ENCODE peak calls at places on chromosomes 4 and X, in four cellular contexts. Z is IMR-90, Y is mesendoderm, H is mesenchymal stem cell. N is an unnamed sample.

GRCh38 chrX:71160475-71160874 is 15.8 kb downstream of the NLGN3 start:
- DNase-seq in H (no peak), Y (no peak), Z (no peak), N (no peak)

GRCh38 chr4:2761035-2761923 is 5.1 kb upstream of the TNIP2 start:
- DNase-seq in H (peak), Z (no peak), Y (peak), N (peak)

GRCh38 chr4:146243141-146243882 is 29.0 kb downstream of the REELD1 start:
- DNase-seq in H (no peak), Z (peak), Y (peak), N (peak)

GRCh38 chr4:43990968-43991367 is 457.6 kb downstream of the KCTD8 start:
- DNase-seq in Y (peak), H (peak), Z (no peak), N (no peak)

GRCh38 chr4:168585168-168586091 is 88.6 kb downstream of the PALLD start:
- DNase-seq in H (peak), Z (peak), Y (peak), N (peak)

GRCh38 chrX:133781174-133781573 is 204.2 kb downstream of the GPC3 start:
- DNase-seq in H (peak), Z (no peak), Y (no peak), N (no peak)

GRCh38 chrX:23341452-23341851 is 6.8 kb downstream of the PTCHD1 start:
- DNase-seq in H (no peak), Z (no peak), Y (peak), N (peak)

GRCh38 chr4:102321260-102321991 is 23.9 kb downstream of the SLC39A8 start:
- DNase-seq in Y (peak), H (no peak), Z (no peak), N (peak)

GRCh38 chr4:186957952-186958555 is 234.4 kb upstream of the FAT1 start:
- DNase-seq in Z (peak), H (no peak), Y (no peak), N (no peak)

GRCh38 chrX:134469481-134469880 is 9.5 kb downstream of the HPRT1 start:
- DNase-seq in Y (no peak), Z (peak), H (peak), N (no peak)

GRCh38 chr4:167100120-167100519 is 134.2 kb downstream of the SPOCK3 start:
- DNase-seq in Y (peak), Z (no peak), H (peak), N (no peak)

GRCh38 chrX:129606918-129607317 is 47.8 kb downstream of the APLN start:
- DNase-seq in Y (peak), Z (peak), H (peak), N (no peak)

GRCh38 chrX:113906168-113906567 is 677.7 kb upstream of the HTR2C start:
- DNase-seq in Y (no peak), Z (no peak), H (peak), N (no peak)

GRCh38 chr4:17647927-17648326 is 33.5 kb downstream of the MED28 start:
- DNase-seq in Y (peak), Z (no peak), H (no peak), N (no peak)

GRCh38 chrX:129793604-129794191 is 13.9 kb downstream of the SASH3 start:
- DNase-seq in Z (no peak), H (no peak), Y (no peak), N (no peak)

GRCh38 chr4:184746532-184746870 is 12.6 kb upstream of the CENPU start:
- DNase-seq in H (peak), Z (peak), Y (peak), N (no peak)

GRCh38 chr4:33381806-33382205 is 2661.6 kb downstream of the PCDH7 start:
- DNase-seq in Z (no peak), Y (no peak), H (no peak), N (no peak)

GRCh38 chrX:41382699-41383645 is 49.0 kb downstream of the DDX3X start:
- DNase-seq in Z (peak), H (peak), Y (peak), N (no peak)

GRCh38 chr4:147195386-147195785 is 249.7 kb upstream of the TTC29 start:
- DNase-seq in H (no peak), Z (peak), Y (no peak), N (no peak)

GRCh38 chrX:150200820-150201287 is 162.3 kb upstream of the MAMLD1 start:
- DNase-seq in H (peak), Z (peak), Y (peak), N (no peak)

GRCh38 chr4:188139671-188140070 is 430 bp downstream of the TRIML1 start:
- DNase-seq in Y (no peak), H (no peak), Z (no peak), N (no peak)

GRCh38 chrX:131778269-131779218 is 234.7 kb downstream of the OR13H1 start:
- DNase-seq in H (no peak), Y (peak), Z (peak), N (no peak)

GRCh38 chrX:22629105-22629725 is 356.5 kb downstream of the CBLL2 start:
- DNase-seq in Z (peak), Y (no peak), H (peak), N (no peak)

GRCh38 chr4:113050361-113050760 is 908 bp downstream of the ANK2 start:
- DNase-seq in H (no peak), Z (no peak), Y (peak), N (no peak)

GRCh38 chr4:184247421-184247820 is 29.7 kb upstream of the ENPP6 start:
- DNase-seq in Y (no peak), H (no peak), Z (no peak), N (no peak)

GRCh38 chrX:109472939-109473713 is 8.8 kb downstream of the GUCY2F start:
- DNase-seq in Z (peak), H (no peak), Y (peak), N (peak)

GRCh38 chr4:55444822-55445221 is 49.1 kb downstream of the TMEM165 start:
- DNase-seq in Z (peak), Y (peak), H (peak), N (no peak)

GRCh38 chr4:154039435-154040061 is 250.7 kb upstream of the SFRP2 start:
- DNase-seq in Z (no peak), Y (no peak), H (no peak), N (no peak)

GRCh38 chr4:41057456-41057855 is 156.9 kb downstream of the APBB2 start:
- DNase-seq in Y (no peak), Z (peak), H (peak), N (no peak)

GRCh38 chr4:101157415-101158135 is 189.8 kb downstream of the PPP3CA start:
- DNase-seq in Y (no peak), H (peak), Z (peak), N (no peak)

GRCh38 chr4:95549246-95550138 is 719 bp upstream of the UNC5C start:
- DNase-seq in Y (peak), Z (peak), H (peak), N (peak)

GRCh38 chrX:72208126-72208525 is 26.6 kb downstream of the PIN4 start:
- DNase-seq in Z (peak), H (no peak), Y (no peak), N (no peak)

GRCh38 chrX:45807572-45808425 is 607.1 kb upstream of the DIPK2B start:
- DNase-seq in Z (peak), H (peak), Y (peak), N (no peak)

GRCh38 chr4:102815981-102816380 is 11.4 kb downstream of the UBE2D3 start:
- DNase-seq in Z (peak), Y (peak), H (peak), N (no peak)

GRCh38 chr4:1766336-1767057 is 26.6 kb upstream of the FGFR3 start:
- DNase-seq in Y (peak), Z (no peak), H (no peak), N (peak)

GRCh38 chr4:127936974-127937373 is 28.0 kb downstream of the MFSD8 start:
- DNase-seq in Y (no peak), H (peak), Z (peak), N (no peak)

GRCh38 chr4:17490575-17491059 is 21.3 kb downstream of the QDPR start:
- DNase-seq in Y (peak), H (no peak), Z (no peak), N (no peak)

DNA sequence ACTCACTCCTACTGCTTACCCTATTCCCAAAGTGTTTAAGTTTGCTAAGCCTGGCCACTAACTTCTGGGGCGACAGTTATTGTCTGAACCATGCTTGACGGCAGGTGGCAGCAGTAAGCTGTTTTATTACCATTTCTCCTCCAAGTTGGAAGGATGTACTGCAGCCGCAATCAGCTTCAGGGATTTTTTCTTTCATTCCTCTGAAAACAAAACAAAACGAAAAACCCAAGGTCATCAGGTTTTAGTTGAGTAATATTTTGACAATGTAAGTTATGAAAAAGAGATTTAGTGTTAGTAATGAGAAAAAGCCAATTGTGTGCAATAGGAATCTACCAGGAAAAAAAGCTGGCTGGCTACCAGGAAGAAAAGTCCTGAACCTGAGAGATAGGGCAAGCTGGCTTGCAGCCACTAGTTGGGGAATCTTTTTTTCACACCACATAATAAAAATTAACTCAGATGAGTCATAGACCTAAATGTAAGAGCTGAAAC is 13.2 kb upstream of the RAB9B start:
- DNase-seq in Y (peak), H (peak), Z (peak), N (peak)
- H2BK5ac ChIP-seq in Y (no peak), H (no peak), Z (no peak), N (no peak)

GRCh38 chr4:61202100-61202637 is 2.0 kb downstream of the ADGRL3 start:
- DNase-seq in Y (peak), H (no peak), Z (no peak), N (no peak)

GRCh38 chr4:61199869-61200194 is 294 bp upstream of the ADGRL3 start:
- DNase-seq in H (no peak), Z (no peak), Y (no peak), N (no peak)

GRCh38 chr4:61200991-61201526 is 933 bp downstream of the ADGRL3 start:
- DNase-seq in Z (no peak), Y (peak), H (peak), N (peak)

GRCh38 chr4:61201562-61202099 is 1.5 kb downstream of the ADGRL3 start:
- DNase-seq in H (peak), Y (peak), Z (no peak), N (no peak)

GRCh38 chr4:61200195-61200990 is at the start of gene ADGRL3:
- DNase-seq in Y (peak), H (peak), Z (peak), N (peak)
- H2BK5ac ChIP-seq in Y (no peak), H (no peak), Z (no peak), N (no peak)

GRCh38 chr4:38160487-38161207 is 200.4 kb downstream of the PTTG2 start:
- DNase-seq in Z (peak), H (peak), Y (peak), N (no peak)
- H2BK5ac ChIP-seq in Z (peak), H (peak), Y (no peak), N (no peak)

GRCh38 chr4:6692379-6692778 is 1.3 kb upstream of the S100P start:
- DNase-seq in Z (no peak), Y (no peak), H (no peak), N (no peak)
- H2BK5ac ChIP-seq in Z (no peak), Y (no peak), H (no peak), N (no peak)

GRCh38 chrX:18886344-18887161 is 97.4 kb downstream of the PHKA2 start:
- DNase-seq in Z (peak), Y (peak), H (peak), N (peak)
- H2BK5ac ChIP-seq in Z (no peak), Y (no peak), H (no peak), N (no peak)

GRCh38 chr4:145101091-145101490 is 3.0 kb downstream of the ABCE1 start:
- DNase-seq in H (no peak), Y (no peak), Z (no peak), N (no peak)

GRCh38 chr4:145099653-145100052 is 1.5 kb downstream of the ABCE1 start:
- DNase-seq in H (no peak), Y (no peak), Z (peak), N (no peak)

GRCh38 chr4:145097331-145097820 is 620 bp downstream of the ANAPC10 start:
- DNase-seq in H (no peak), Y (no peak), Z (no peak), N (no peak)

GRCh38 chr4:145098675-145099037 is 545 bp downstream of the ABCE1 start:
- DNase-seq in H (peak), Y (no peak), Z (peak), N (no peak)

DNA sequence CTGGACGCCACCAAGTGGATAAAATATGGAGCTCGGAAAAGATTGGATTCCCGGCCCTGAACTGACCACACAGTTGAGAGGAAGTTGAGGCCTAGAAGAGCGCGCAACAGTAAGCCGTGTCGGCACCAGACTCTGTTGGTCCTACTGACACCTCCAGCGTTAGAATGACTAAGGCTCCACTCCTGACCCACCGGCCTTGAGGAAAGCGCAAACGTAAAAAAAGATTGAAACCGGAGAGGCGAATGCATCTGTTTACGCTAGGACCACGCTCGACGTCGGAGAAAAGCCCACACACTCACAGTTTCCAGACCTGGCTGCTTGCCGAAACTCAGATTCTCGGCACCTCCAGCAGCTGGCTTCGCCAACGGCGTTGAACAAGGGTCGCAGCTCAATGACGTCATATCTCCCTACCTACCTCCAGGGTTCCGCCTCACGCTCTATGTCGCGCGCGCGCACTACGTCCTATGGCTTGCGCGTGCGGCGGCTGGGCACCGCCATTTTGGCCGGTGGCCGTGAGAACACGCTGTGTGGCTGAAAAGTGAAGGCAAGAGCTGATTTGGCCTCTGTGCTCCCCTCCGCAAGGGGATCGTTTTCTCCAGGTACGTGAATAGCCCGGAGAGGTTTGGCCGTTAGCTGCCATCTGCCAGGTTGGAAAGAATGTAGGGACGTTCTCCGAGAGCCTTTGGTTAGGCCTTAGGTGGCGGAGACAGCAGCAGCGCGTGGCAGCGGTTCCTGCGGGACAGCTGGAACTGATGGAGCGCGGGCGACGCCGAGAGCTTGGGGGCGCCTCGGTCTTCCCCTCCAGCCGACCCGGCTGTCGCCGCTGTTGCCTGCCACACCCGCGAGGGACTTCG is at the start of the genes ABCE1 and ANAPC10:
- DNase-seq in H (peak), Y (peak), Z (peak), N (peak)
- H2BK5ac ChIP-seq in H (no peak), Y (no peak), Z (peak), N (no peak)

GRCh38 chrX:119468930-119469635 is 839 bp downstream of the SLC25A5 start:
- DNase-seq in Z (peak), H (peak), Y (peak), N (peak)

GRCh38 chrX:119467842-119468185 is 430 bp upstream of the SLC25A5 start:
- DNase-seq in Y (no peak), Z (no peak), H (no peak), N (no peak)

GRCh38 chrX:119466970-119467369 is 1.3 kb upstream of the SLC25A5 start:
- DNase-seq in Y (no peak), Z (no peak), H (no peak), N (no peak)

GRCh38 chrX:119467433-119467832 is 811 bp upstream of the SLC25A5 start:
- DNase-seq in H (no peak), Y (no peak), Z (no peak), N (no peak)

DNA sequence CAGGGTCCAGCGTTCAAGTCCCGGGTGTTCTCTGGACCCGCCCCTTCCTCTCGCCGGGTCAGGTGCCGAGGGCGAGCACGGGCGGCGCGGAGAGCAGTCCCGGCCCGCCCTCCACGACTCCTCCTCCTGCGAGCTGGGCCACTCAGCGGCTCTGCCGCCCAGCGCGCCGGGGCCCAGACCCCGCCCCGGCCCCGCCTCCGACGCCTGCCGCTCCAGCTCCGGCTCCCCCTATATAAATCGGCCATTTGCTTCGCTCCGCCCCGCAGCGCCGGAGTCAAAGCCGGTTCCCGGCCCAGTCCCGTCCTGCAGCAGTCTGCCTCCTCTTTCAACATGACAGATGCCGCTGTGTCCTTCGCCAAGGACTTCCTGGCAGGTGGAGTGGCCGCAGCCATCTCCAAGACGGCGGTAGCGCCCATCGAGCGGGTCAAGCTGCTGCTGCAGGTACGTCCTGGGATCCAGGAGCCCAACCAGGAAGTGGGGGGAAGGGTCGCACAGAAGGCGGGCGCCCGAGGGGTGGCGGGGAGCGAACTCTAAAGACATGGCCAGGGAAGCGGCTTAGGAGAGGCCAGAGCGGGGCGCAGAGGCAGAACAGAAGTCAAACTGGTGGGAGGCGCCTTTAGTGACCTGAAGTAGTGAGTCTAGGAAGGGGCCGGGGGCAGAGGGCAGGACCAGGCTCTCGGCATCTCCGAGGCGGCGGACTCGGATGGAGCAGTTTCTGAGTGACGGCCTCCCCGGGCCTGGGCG is at the start of gene SLC25A5:
- DNase-seq in Z (peak), H (peak), Y (peak), N (peak)
- H2BK5ac ChIP-seq in Z (peak), H (no peak), Y (no peak), N (no peak)

DNA sequence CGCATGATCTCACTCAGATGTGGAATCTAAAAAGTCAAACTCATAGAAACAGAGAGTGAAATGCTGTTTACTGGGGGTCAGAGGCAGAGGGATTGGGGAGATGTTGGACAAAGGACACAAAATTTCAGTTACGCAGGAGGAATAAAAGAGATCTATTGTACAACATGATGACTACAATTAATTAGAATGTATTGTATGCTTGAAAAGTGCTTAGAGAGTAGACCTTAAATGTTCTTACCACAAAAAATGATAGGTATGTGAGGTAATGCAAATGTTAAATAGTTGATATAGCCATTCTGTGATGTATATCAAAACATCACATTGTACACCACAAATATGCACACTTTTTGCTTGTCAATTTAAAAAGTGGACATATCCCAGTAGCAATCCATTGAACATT is 36.1 kb upstream of the PHKA2 start:
- DNase-seq in Y (no peak), Z (peak), H (no peak), N (no peak)
- H2BK5ac ChIP-seq in Y (no peak), Z (no peak), H (no peak), N (no peak)

GRCh38 chr4:687048-687974 is 1.6 kb downstream of the SLC49A3 start:
- DNase-seq in Y (peak), H (peak), Z (peak), N (peak)

GRCh38 chr4:688695-689497 is at the start of gene SLC49A3:
- DNase-seq in Y (peak), H (no peak), Z (no peak), N (peak)

GRCh38 chr4:686371-687040 is 2.4 kb downstream of the SLC49A3 start:
- DNase-seq in Y (no peak), Z (no peak), H (no peak), N (peak)

GRCh38 chr4:687975-688694 is 816 bp downstream of the SLC49A3 start:
- DNase-seq in Z (no peak), Y (peak), H (no peak), N (peak)

GRCh38 chr4:689498-690122 is 659 bp upstream of the SLC49A3 start:
- DNase-seq in Y (no peak), H (no peak), Z (no peak), N (no peak)
- H2BK5ac ChIP-seq in Y (no peak), H (no peak), Z (no peak), N (no peak)

DNA sequence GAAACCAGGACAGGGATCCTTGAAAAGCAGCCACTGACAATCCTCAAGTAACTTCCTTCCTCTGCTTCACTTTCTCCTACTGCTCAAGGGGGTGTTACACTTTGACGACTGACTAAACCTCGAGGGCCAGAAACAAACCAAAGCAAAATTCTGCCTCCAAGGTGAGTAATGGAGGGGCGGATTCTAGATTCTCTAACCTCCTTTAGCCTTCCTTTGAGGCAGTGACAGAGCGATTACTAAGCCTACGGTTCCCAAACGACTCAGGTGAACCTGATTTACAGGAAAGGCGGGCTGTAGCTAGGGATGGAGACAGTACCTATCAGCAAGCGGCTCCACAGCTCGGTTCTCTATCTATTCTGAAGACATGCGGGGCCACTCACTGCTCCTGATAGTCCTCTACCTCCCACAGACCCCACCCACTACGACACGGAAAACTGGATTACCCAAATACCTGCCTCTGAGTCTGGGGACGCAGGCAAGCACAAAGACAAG is 487 bp downstream of the TBCK start:
- DNase-seq in H (peak), Z (peak), Y (no peak), N (no peak)
- H2BK5ac ChIP-seq in H (no peak), Z (peak), Y (no peak), N (peak)

N was measured in H9.